ENCODE peak calls at places on chromosome 17, in six cellular contexts. R, K, X, W, Q and F are unnamed samples.

GRCh38 chr17:59641799-59642484 is 22.2 kb downstream of the CLTC start:
- DNase-seq in W (no peak), R (no peak), X (no peak), Q (no peak), K (no peak), F (no peak)

GRCh38 chr17:31092475-31093064 is 2.2 kb upstream of the NF1 start:
- DNase-seq in K (no peak), X (peak; percentile 19), W (no peak), Q (no peak), R (no peak), F (no peak)

GRCh38 chr17:76772842-76773521 is 35.1 kb downstream of the MFSD11 start:
- DNase-seq in X (peak; percentile 93), Q (no peak), K (no peak), R (peak; percentile 76), W (peak; percentile 76), F (peak; percentile 72)

GRCh38 chr17:31508310-31509094 is 117.0 kb downstream of the RAB11FIP4 start:
- DNase-seq in X (no peak), R (no peak), K (no peak), Q (peak; percentile 84), W (no peak), F (no peak)

GRCh38 chr17:50139950-50140885 is 10.3 kb upstream of the SAMD14 start:
- DNase-seq in K (peak; percentile 74), X (peak; percentile 86), W (no peak), Q (peak; percentile 95), R (no peak), F (peak; percentile 69)

GRCh38 chr17:38939987-38940386 is 14.6 kb downstream of the LASP1NB start:
- DNase-seq in R (no peak), K (no peak), Q (no peak), W (no peak), X (no peak), F (no peak)

GRCh38 chr17:1628856-1629646 is 417 bp upstream of the SLC43A2 start:
- DNase-seq in R (peak; percentile 56), K (peak; percentile 93), Q (peak; percentile 97), W (peak; percentile 61), X (peak; percentile 96), F (peak; percentile 96)

GRCh38 chr17:49315974-49316570 is 46.0 kb downstream of the ZNF652 start:
- DNase-seq in W (no peak), K (no peak), X (peak; percentile 56), Q (no peak), R (no peak), F (peak; percentile 18)

GRCh38 chr17:78412403-78412802 is 34.0 kb downstream of the PGS1 start:
- DNase-seq in Q (peak; percentile 83), W (no peak), X (peak; percentile 46), K (no peak), R (no peak), F (peak; percentile 20)

GRCh38 chr17:40095944-40096791 is 4.2 kb downstream of the NR1D1 start:
- DNase-seq in Q (peak; percentile 93), K (peak; percentile 52), X (peak; percentile 55), R (no peak), W (no peak), F (no peak)

GRCh38 chr17:44065668-44066203 is 735 bp downstream of the LSM12 start:
- DNase-seq in K (no peak), R (no peak), W (no peak), Q (no peak), X (no peak), F (peak; percentile 16)

GRCh38 chr17:7011415-7011814 is 1.0 kb upstream of the RNASEK start:
- DNase-seq in X (no peak), Q (no peak), W (no peak), R (no peak), K (no peak), F (no peak)
- H3K4me3 ChIP-seq in X (peak overlapping the region; percentile 97), Q (peak overlapping the region; percentile 77), W (peak overlapping the region; percentile 73), R (peak overlapping the region; percentile 99), K (peak overlapping the region; percentile 95), F (peak overlapping the region; percentile 89)

DNA sequence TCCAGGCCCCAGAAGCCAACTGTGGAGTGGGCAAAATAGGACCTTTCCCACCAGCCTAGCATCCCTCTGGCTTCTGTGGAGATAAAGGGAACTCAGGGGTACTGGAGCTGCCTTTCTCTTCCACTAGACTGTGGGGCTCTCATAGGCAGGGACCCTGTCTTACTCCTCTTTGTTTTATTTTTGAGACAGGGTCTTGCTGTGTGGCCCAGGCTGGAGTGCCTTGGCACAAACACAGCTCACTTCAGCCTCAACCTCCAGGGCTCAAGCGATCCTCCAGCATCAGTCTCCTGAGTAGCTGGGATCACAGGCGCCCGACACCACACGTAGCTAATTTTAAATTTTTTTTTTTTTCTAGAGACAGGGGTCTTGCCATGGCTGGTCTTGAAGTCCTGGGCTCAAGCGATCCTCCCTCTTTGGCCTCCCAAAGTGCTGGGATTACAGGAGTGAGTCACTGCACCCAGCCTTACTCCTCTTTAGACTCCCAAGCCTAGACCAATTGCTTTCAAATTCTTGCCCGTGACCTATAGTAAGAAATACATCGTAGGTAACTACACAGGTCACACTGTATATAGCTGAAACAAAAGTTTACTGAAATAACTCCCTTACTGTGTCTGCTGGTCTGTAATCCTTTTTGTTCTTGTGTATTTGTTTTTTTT is 2.6 kb downstream of the RAI1 start:
- DNase-seq in R (no peak), W (no peak), K (no peak), Q (no peak), X (no peak), F (no peak)
- H3K4me3 ChIP-seq in R (peak overlapping the region; percentile 80), W (peak overlapping the region; percentile 75), K (no peak overlapping the region), Q (no peak overlapping the region), X (peak overlapping the region; percentile 82), F (peak overlapping the region; percentile 70)

DNA sequence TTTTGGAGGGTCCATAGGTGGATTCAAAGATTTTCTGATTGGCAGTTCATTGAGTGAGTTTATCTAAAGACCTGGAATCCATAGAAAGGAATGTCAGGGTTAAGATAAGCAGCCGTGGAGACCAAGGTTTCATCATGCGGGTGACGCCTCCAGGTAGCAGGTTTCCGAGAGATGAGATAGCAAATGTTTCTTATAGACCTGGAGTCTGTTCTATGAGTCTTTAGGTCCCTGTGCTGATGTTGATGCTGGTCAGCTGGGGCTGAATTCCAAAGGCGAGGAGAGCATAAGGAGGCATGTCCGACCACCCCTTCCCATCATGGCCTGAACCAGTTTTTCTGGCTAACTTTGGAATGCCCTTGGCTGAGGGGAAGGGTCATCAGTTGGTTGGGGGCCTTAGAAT is 80.2 kb downstream of the RAP1GAP2 start:
- DNase-seq in K (no peak), Q (no peak), X (no peak), W (no peak), R (no peak), F (no peak)
- H3K4me3 ChIP-seq in K (no peak overlapping the region), Q (no peak overlapping the region), X (no peak overlapping the region), W (no peak overlapping the region), R (no peak overlapping the region), F (no peak overlapping the region)

GRCh38 chr17:61380836-61381525 is 18.7 kb upstream of the TBX2 start:
- DNase-seq in X (no peak), R (no peak), Q (peak; percentile 49), K (peak; percentile 1), W (no peak), F (no peak)
- H3K4me3 ChIP-seq in X (no peak overlapping the region), R (no peak overlapping the region), Q (no peak overlapping the region), K (no peak overlapping the region), W (no peak overlapping the region), F (no peak overlapping the region)

GRCh38 chr17:3005696-3006095 is 57.7 kb downstream of the OR1D5 start:
- DNase-seq in W (no peak), K (no peak), Q (peak; percentile 55), R (no peak), X (no peak), F (no peak)

GRCh38 chr17:3002538-3003301 is 60.7 kb downstream of the OR1D5 start:
- DNase-seq in W (no peak), R (no peak), X (no peak), K (no peak), Q (peak; percentile 90), F (no peak)

GRCh38 chr17:3004925-3005324 is 58.5 kb downstream of the OR1D5 start:
- DNase-seq in W (no peak), Q (no peak), K (no peak), X (no peak), R (no peak), F (no peak)

GRCh38 chr17:3003401-3004149 is 59.8 kb downstream of the OR1D5 start:
- DNase-seq in Q (peak; percentile 90), W (no peak), R (no peak), K (peak; percentile 42), X (no peak), F (no peak)

GRCh38 chr17:3004150-3004801 is 59.1 kb downstream of the OR1D5 start:
- DNase-seq in K (peak; percentile 99), X (peak; percentile 99), Q (peak; percentile 97), W (peak; percentile 71), R (peak; percentile 67), F (peak; percentile 94)
- H3K4me3 ChIP-seq in K (no peak overlapping the region), X (no peak overlapping the region), Q (peak overlapping the region; percentile 31), W (no peak overlapping the region), R (no peak overlapping the region), F (no peak overlapping the region)

DNA sequence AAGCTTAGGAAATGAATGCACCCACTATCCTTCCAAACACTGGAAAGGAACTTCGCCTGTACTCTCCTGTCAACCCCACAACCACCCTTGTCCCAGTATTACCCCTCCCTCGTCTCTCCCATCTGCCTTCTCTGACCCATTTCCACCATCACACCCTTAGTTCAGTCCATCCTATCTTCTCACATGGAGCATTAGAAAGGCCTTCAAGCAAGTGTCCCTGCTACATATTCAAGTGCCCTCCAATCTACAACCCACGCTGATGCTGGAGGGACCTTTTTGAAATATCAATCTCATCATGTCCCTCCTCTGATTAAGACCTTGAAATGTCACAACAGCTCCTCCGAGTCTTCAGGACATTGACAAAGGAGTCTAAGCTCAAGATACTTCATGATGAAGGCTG is 133.8 kb upstream of the CCL2 start:
- DNase-seq in W (no peak), X (no peak), R (no peak), K (no peak), Q (no peak), F (no peak)
- H3K4me3 ChIP-seq in W (no peak overlapping the region), X (no peak overlapping the region), R (no peak overlapping the region), K (no peak overlapping the region), Q (no peak overlapping the region), F (no peak overlapping the region)

DNA sequence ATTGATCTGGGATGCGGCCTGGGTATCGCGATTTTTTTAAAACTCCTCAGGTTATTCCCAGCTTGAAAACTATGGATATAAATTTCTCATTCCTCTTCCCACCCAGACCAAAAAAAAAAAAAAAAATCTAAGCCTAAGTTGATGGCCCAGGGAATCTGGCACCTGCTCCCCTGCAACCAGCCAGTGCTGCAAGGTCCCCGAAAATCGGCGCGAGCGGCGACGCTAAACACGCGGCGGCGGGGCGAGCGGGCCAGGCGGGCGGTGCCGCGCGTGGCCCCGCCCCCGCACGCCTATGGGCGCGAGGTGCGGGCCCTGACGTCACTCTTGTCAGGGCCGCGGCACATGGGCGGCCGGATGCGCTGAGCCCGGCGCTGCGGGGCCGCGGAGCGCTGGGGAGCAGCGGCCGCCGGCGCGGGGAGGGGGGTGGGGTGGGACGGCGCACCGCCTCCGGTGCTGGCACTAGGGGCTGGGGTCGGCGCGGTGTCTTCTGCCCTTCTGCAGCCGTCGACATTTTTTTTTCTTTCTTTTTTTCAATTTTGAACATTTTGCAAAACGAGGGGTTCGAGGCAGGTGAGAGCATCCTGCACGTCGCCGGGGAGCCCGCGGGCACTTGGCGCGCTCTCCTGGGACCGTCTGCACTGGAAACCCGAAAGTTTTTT is at the start of gene HLF:
- DNase-seq in R (no peak), W (no peak), Q (peak; percentile 91), K (peak; percentile 84), X (peak; percentile 90), F (peak; percentile 60)
- H3K4me3 ChIP-seq in R (peak within 1 kb of the TSS; percentile 34), W (no peak within 1 kb of the TSS), Q (peak within 1 kb of the TSS; percentile 46), K (peak within 1 kb of the TSS; percentile 50), X (no peak within 1 kb of the TSS), F (peak within 1 kb of the TSS; percentile 36)